ENCODE peak calls at places on chromosomes 1 and 21, in five cellular contexts. D, I, V, B and Z are unnamed samples.

GRCh38 chr1:201739492-201740085 is 89.4 kb upstream of the IPO9 start:
- DNase-seq in D (peak), I (peak), V (no peak), B (no peak), Z (no peak)

GRCh38 chr1:201329286-201329685 is 46.0 kb downstream of the PKP1 start:
- DNase-seq in D (no peak), I (no peak), V (no peak), B (no peak), Z (no peak)

GRCh38 chr1:66981679-66982078 is 56.9 kb downstream of the MIER1 start:
- DNase-seq in D (peak), I (no peak), V (no peak), B (no peak), Z (peak)

GRCh38 chr21:46457801-46458314 is 833 bp upstream of the DIP2A start:
- DNase-seq in D (no peak), I (peak), V (no peak), B (peak), Z (peak)

GRCh38 chr1:224432141-224432540 is 2.5 kb downstream of the WDR26 start:
- DNase-seq in D (no peak), I (no peak), V (no peak), B (no peak), Z (no peak)

GRCh38 chr1:220592714-220593113 is 64.8 kb downstream of the MARK1 start:
- DNase-seq in D (no peak), I (no peak), V (no peak), B (no peak), Z (no peak)

GRCh38 chr1:231699769-231700168 is 73.2 kb downstream of the DISC1 start:
- DNase-seq in D (no peak), I (no peak), V (no peak), B (no peak), Z (no peak)

GRCh38 chr1:26696645-26697440 is 1.0 kb downstream of the ARID1A start:
- DNase-seq in D (peak), I (no peak), V (no peak), B (no peak), Z (peak)

GRCh38 chr1:220271706-220272046 is 577 bp downstream of the RAB3GAP2 start:
- DNase-seq in D (no peak), I (no peak), V (peak), B (no peak), Z (no peak)

GRCh38 chr1:21506804-21507203 is 2.4 kb upstream of the ALPL start:
- DNase-seq in D (no peak), I (no peak), V (no peak), B (no peak), Z (no peak)

GRCh38 chr21:42392731-42393442 is 3.0 kb downstream of the TMPRSS3 start:
- DNase-seq in D (no peak), I (no peak), V (no peak), B (no peak), Z (no peak)

GRCh38 chr1:107323765-107324164 is 182.9 kb downstream of the NTNG1 start:
- DNase-seq in D (no peak), I (no peak), V (no peak), B (no peak), Z (no peak)

GRCh38 chr1:221336141-221336540 is 405.7 kb downstream of the DUSP10 start:
- DNase-seq in D (no peak), I (no peak), V (no peak), B (no peak), Z (no peak)

GRCh38 chr1:59142663-59143487 is 154.0 kb upstream of the FGGY start:
- DNase-seq in D (no peak), I (no peak), V (no peak), B (peak), Z (peak)

GRCh38 chr1:194102607-194103006 is 916.2 kb upstream of the B3GALT2 start:
- DNase-seq in D (no peak), I (no peak), V (no peak), B (no peak), Z (no peak)

GRCh38 chr1:33985166-33985565 is 121.3 kb downstream of the HMGB4 start:
- DNase-seq in D (no peak), I (no peak), V (no peak), B (no peak), Z (no peak)

GRCh38 chr1:77399250-77400086 is 117.6 kb downstream of the AK5 start:
- DNase-seq in D (no peak), I (no peak), V (no peak), B (no peak), Z (no peak)

GRCh38 chr1:154698320-154699096 is 90.5 kb upstream of the ADAR start:
- DNase-seq in D (no peak), I (no peak), V (no peak), B (no peak), Z (no peak)

GRCh38 chr1:25468037-25468436 is 37.3 kb downstream of the MACO1 start:
- DNase-seq in D (no peak), I (no peak), V (peak), B (no peak), Z (no peak)

GRCh38 chr1:65343286-65343685 is 33.9 kb downstream of the DNAJC6 start:
- DNase-seq in D (no peak), I (no peak), V (no peak), B (no peak), Z (no peak)

GRCh38 chr1:210001751-210002150 is 63.7 kb downstream of the SYT14 start:
- DNase-seq in D (no peak), I (no peak), V (no peak), B (no peak), Z (no peak)

GRCh38 chr1:156082111-156083091 is at the start of gene MEX3A:
- DNase-seq in D (peak), I (peak), V (peak), B (no peak), Z (peak)